ENCODE peak calls at places on chromosomes 6 and 20, in eight cellular contexts. R, Q, U, A, B, H, Z and G are unnamed samples.

GRCh38 chr20:62550087-62550565 is 74.3 kb upstream of the GATA5 start:
- DNase-seq in B (no peak), A (no peak), Q (no peak), Z (no peak), R (peak), H (peak), U (peak), G (no peak)

GRCh38 chr20:44477151-44477550 is 1.5 kb downstream of the TTPAL start:
- DNase-seq in H (no peak), U (no peak), Q (no peak), B (no peak), Z (no peak), A (no peak), R (no peak), G (no peak)

GRCh38 chr6:16064687-16065086 is 64.2 kb upstream of the MYLIP start:
- DNase-seq in A (no peak), Q (no peak), B (peak), R (no peak), Z (no peak), H (no peak), U (no peak), G (no peak)

GRCh38 chr6:159762681-159763293 is 942 bp downstream of the ACAT2 start:
- DNase-seq in B (no peak), A (peak), Q (no peak), R (peak), U (peak), H (peak), Z (peak), G (no peak)

GRCh38 chr6:170371588-170371987 is 65.0 kb downstream of the FAM120B start:
- DNase-seq in R (peak), Q (peak), Z (no peak), B (no peak), U (no peak), A (no peak), H (no peak), G (no peak)

GRCh38 chr6:105838156-105838555 is 248.0 kb upstream of the PRDM1 start:
- DNase-seq in H (no peak), Q (peak), R (no peak), Z (no peak), B (no peak), A (no peak), U (no peak), G (no peak)

GRCh38 chr6:150016324-150017185 is 8.8 kb downstream of the RAET1L start:
- DNase-seq in U (no peak), B (peak), Q (peak), R (peak), H (no peak), A (peak), Z (peak), G (peak)

GRCh38 chr20:38799248-38799647 is 6.2 kb upstream of the PPP1R16B start:
- DNase-seq in Z (no peak), U (no peak), A (no peak), B (no peak), R (peak), Q (no peak), H (no peak), G (no peak)

GRCh38 chr20:20658123-20658522 is 54.3 kb downstream of the RALGAPA2 start:
- DNase-seq in Q (no peak), R (no peak), B (no peak), A (no peak), Z (no peak), H (no peak), U (no peak), G (no peak)

GRCh38 chr6:9412951-9413559 is 977.7 kb upstream of the SLC35B3 start:
- DNase-seq in R (peak), Q (peak), Z (peak), A (no peak), B (peak), H (peak), U (no peak), G (no peak)

GRCh38 chr6:17927705-17928104 is 59.7 kb downstream of the KIF13A start:
- DNase-seq in U (peak), B (no peak), Q (no peak), Z (no peak), A (no peak), R (no peak), H (no peak), G (no peak)

GRCh38 chr6:164616917-164617524 is 692.4 kb downstream of the C6orf118 start:
- DNase-seq in Q (no peak), R (no peak), U (no peak), B (no peak), A (no peak), Z (no peak), H (no peak), G (no peak)

GRCh38 chr20:31573555-31574295 is 31.4 kb upstream of the ID1 start:
- DNase-seq in Z (peak), A (no peak), U (no peak), B (no peak), R (no peak), Q (no peak), H (no peak), G (no peak)

GRCh38 chr20:58583141-58583540 is 67.9 kb upstream of the APCDD1L start:
- DNase-seq in Z (no peak), A (no peak), B (no peak), H (no peak), Q (no peak), U (no peak), R (no peak), G (no peak)

GRCh38 chr6:169034523-169035167 is 219.0 kb downstream of the THBS2 start:
- DNase-seq in H (no peak), Q (peak), B (no peak), A (no peak), R (no peak), U (no peak), Z (no peak), G (no peak)

GRCh38 chr20:21155268-21155667 is 29.4 kb downstream of the KIZ start:
- DNase-seq in R (no peak), A (no peak), H (no peak), U (no peak), Z (no peak), B (no peak), Q (no peak), G (no peak)

GRCh38 chr6:125216015-125216414 is 62.4 kb downstream of the TPD52L1 start:
- DNase-seq in B (no peak), R (no peak), Q (no peak), H (no peak), A (no peak), Z (no peak), U (no peak), G (no peak)

GRCh38 chr6:25478973-25479372 is 173.0 kb upstream of the SCGN start:
- DNase-seq in Q (no peak), U (no peak), B (no peak), A (no peak), Z (no peak), R (no peak), H (no peak), G (no peak)

GRCh38 chr6:111759836-111760785 is 113.1 kb downstream of the FYN start:
- DNase-seq in U (no peak), R (no peak), Z (peak), B (peak), A (peak), H (no peak), Q (peak), G (peak)

GRCh38 chr6:81204741-81205140 is 547.7 kb downstream of the TENT5A start:
- DNase-seq in A (no peak), U (no peak), B (no peak), Q (peak), H (no peak), Z (no peak), R (no peak), G (peak)

DNA sequence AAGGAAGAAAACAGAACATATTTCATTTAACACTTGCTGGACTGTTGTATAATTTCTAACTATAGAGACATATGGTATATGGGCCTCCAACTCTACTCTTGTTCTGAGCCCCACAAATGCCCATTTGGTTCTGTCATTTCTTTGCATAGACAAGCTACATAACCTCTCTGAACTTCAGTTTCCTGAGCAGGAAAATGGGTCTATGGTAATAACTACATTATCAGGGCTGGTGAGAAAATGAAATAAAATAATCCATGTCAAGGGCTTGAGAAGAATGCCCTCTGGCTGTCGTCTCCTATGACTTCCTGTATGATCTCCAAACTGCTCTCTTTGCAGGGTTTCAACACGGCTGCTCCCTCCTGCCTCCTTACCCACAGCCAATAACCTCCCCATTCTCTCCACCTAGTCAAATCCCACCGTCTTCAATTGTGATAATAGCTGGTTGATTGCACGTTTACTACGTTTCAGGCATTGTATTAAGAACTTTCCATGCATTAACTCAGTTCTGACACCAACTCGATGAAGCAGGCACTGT is 12.0 kb downstream of the ZCCHC3 start:
- DNase-seq in Z (peak), U (no peak), A (no peak), H (no peak), B (peak), R (no peak), Q (peak), G (no peak)
- H3K4me3 ChIP-seq in Z (peak), U (peak), A (no peak), H (peak), B (no peak), R (no peak), Q (peak), G (peak)

DNA sequence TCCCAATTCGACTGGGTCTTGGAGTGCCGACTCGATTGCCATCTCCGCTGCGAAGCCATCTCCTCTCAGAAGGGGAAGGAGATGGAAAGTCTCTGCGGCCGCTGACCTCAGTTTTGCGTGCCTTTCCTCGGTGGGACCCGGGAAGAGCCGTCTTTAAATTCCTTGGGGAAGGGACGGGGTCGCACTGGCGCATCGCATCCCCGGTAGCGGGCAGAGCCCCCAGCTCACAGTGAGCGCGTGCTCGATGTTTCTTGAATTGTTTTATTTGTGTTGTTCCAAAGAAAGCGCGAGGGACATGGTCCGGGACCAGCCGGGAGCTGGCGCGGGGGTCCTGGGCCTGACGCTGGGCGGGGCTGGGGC is 254 bp upstream of the TIAM2 start:
- DNase-seq in H (no peak), Z (no peak), Q (no peak), U (no peak), B (no peak), R (no peak), A (no peak), G (no peak)
- H3K4me3 ChIP-seq in H (peak), Z (peak), Q (no peak), U (peak), B (no peak), R (no peak), A (no peak), G (peak)

GRCh38 chr20:1323830-1324597 is 4.9 kb downstream of the SDCBP2 start:
- DNase-seq in B (no peak), Z (no peak), U (no peak), H (no peak), R (peak), A (no peak), Q (no peak), G (no peak)
- H3K4me3 ChIP-seq in B (peak), Z (no peak), U (peak), H (peak), R (no peak), A (no peak), Q (no peak), G (no peak)

GRCh38 chr20:32764000-32764960 is 2.1 kb downstream of the DNMT3B start:
- DNase-seq in B (no peak), R (no peak), Q (no peak), Z (no peak), A (no peak), H (no peak), U (no peak), G (no peak)
- H3K4me3 ChIP-seq in B (no peak), R (no peak), Q (no peak), Z (no peak), A (no peak), H (no peak), U (no peak), G (no peak)

GRCh38 chr20:844473-845225 is 11.1 kb downstream of the FAM110A start:
- DNase-seq in R (peak), A (peak), H (peak), Q (peak), B (peak), Z (peak), U (peak), G (peak)
- H3K4me3 ChIP-seq in R (no peak), A (peak), H (peak), Q (peak), B (peak), Z (no peak), U (peak), G (peak)